ENCODE peak calls at places on chromosomes 13 and 19, in nine cellular contexts. One of them, this sample, is unnamed.

GRCh38 chr13:113506025-113506685 is 15.6 kb upstream of the DCUN1D2 start:
- DNase-seq in hypothalamus: no peak
- DNase-seq in cardiac muscle cell: no peak
- DNase-seq in Peyer's patch: no peak
- DNase-seq in DMS79: no peak
- DNase-seq in HCEC 1CT: no peak
- DNase-seq in naive B cell: no peak
- DNase-seq in HFF-Myc: no peak
- DNase-seq in colonic mucosa: no peak
- DNase-seq in this sample: no peak

GRCh38 chr13:63184693-63185092 is 1769.0 kb upstream of the PCDH20 start:
- DNase-seq in hypothalamus: no peak
- DNase-seq in cardiac muscle cell: peak
- DNase-seq in Peyer's patch: no peak
- DNase-seq in DMS79: no peak
- DNase-seq in HCEC 1CT: no peak
- DNase-seq in naive B cell: no peak
- DNase-seq in HFF-Myc: peak
- DNase-seq in colonic mucosa: no peak
- DNase-seq in this sample: no peak

GRCh38 chr13:102779426-102780159 is 6.0 kb upstream of the TEX30 start:
- DNase-seq in hypothalamus: no peak
- DNase-seq in cardiac muscle cell: peak
- DNase-seq in Peyer's patch: no peak
- DNase-seq in DMS79: no peak
- DNase-seq in HCEC 1CT: no peak
- DNase-seq in naive B cell: no peak
- DNase-seq in HFF-Myc: no peak
- DNase-seq in colonic mucosa: no peak
- DNase-seq in this sample: no peak

GRCh38 chr19:3831601-3832000 is 37.2 kb downstream of the ZFR2 start:
- DNase-seq in hypothalamus: no peak
- DNase-seq in cardiac muscle cell: no peak
- DNase-seq in Peyer's patch: no peak
- DNase-seq in DMS79: no peak
- DNase-seq in HCEC 1CT: no peak
- DNase-seq in naive B cell: no peak
- DNase-seq in HFF-Myc: no peak
- DNase-seq in colonic mucosa: no peak
- DNase-seq in this sample: no peak

GRCh38 chr19:4069331-4069959 is 2.7 kb upstream of the ZBTB7A start:
- DNase-seq in hypothalamus: no peak
- DNase-seq in cardiac muscle cell: no peak
- DNase-seq in Peyer's patch: peak
- DNase-seq in DMS79: no peak
- DNase-seq in HCEC 1CT: no peak
- DNase-seq in naive B cell: no peak
- DNase-seq in HFF-Myc: no peak
- DNase-seq in colonic mucosa: peak
- DNase-seq in this sample: no peak

GRCh38 chr19:39524495-39524894 is 8.2 kb downstream of the EID2B start:
- DNase-seq in hypothalamus: no peak
- DNase-seq in cardiac muscle cell: no peak
- DNase-seq in Peyer's patch: peak
- DNase-seq in DMS79: no peak
- DNase-seq in HCEC 1CT: no peak
- DNase-seq in naive B cell: no peak
- DNase-seq in HFF-Myc: no peak
- DNase-seq in colonic mucosa: no peak
- DNase-seq in this sample: no peak

GRCh38 chr13:60591348-60591747 is 194.3 kb downstream of the TDRD3 start:
- DNase-seq in hypothalamus: no peak
- DNase-seq in cardiac muscle cell: peak
- DNase-seq in Peyer's patch: no peak
- DNase-seq in DMS79: peak
- DNase-seq in HCEC 1CT: peak
- DNase-seq in naive B cell: no peak
- DNase-seq in HFF-Myc: no peak
- DNase-seq in colonic mucosa: no peak
- DNase-seq in this sample: no peak

GRCh38 chr19:34661357-34661756 is 15.6 kb downstream of the SCGB2B2 start:
- DNase-seq in hypothalamus: no peak
- DNase-seq in cardiac muscle cell: no peak
- DNase-seq in Peyer's patch: no peak
- DNase-seq in DMS79: no peak
- DNase-seq in HCEC 1CT: no peak
- DNase-seq in naive B cell: no peak
- DNase-seq in HFF-Myc: no peak
- DNase-seq in colonic mucosa: no peak
- DNase-seq in this sample: no peak

GRCh38 chr13:95676100-95676774 is 702 bp upstream of the DNAJC3 start:
- DNase-seq in hypothalamus: no peak
- DNase-seq in cardiac muscle cell: peak
- DNase-seq in Peyer's patch: peak
- DNase-seq in DMS79: peak
- DNase-seq in HCEC 1CT: peak
- DNase-seq in naive B cell: no peak
- DNase-seq in HFF-Myc: no peak
- DNase-seq in colonic mucosa: peak
- DNase-seq in this sample: peak

GRCh38 chr19:21117041-21117907 is 24.6 kb upstream of the ZNF431 start:
- DNase-seq in hypothalamus: no peak
- DNase-seq in cardiac muscle cell: no peak
- DNase-seq in Peyer's patch: no peak
- DNase-seq in DMS79: no peak
- DNase-seq in HCEC 1CT: no peak
- DNase-seq in naive B cell: no peak
- DNase-seq in HFF-Myc: no peak
- DNase-seq in colonic mucosa: no peak
- DNase-seq in this sample: no peak

GRCh38 chr13:100890645-100891044 is 216.1 kb upstream of the TMTC4 start:
- DNase-seq in hypothalamus: no peak
- DNase-seq in cardiac muscle cell: no peak
- DNase-seq in Peyer's patch: no peak
- DNase-seq in DMS79: peak
- DNase-seq in HCEC 1CT: no peak
- DNase-seq in naive B cell: no peak
- DNase-seq in HFF-Myc: no peak
- DNase-seq in colonic mucosa: no peak
- DNase-seq in this sample: no peak

GRCh38 chr13:40749327-40749726 is 21.7 kb downstream of the MRPS31 start:
- DNase-seq in hypothalamus: no peak
- DNase-seq in cardiac muscle cell: no peak
- DNase-seq in Peyer's patch: no peak
- DNase-seq in DMS79: no peak
- DNase-seq in HCEC 1CT: no peak
- DNase-seq in naive B cell: no peak
- DNase-seq in HFF-Myc: no peak
- DNase-seq in colonic mucosa: no peak
- DNase-seq in this sample: no peak

This sample was measured in PC-9.